ENCODE peak calls at places on chromosome 1, in ten cellular contexts. M is WTC11, N is EL, P is dorsolateral prefrontal cortex, H is neural crest cell, B is body of pancreas, Z is AML-193, U is iris pigment epithelial cell, O is erythroblast, Q is epithelial cell of esophagus. R is an unnamed sample.

GRCh38 chr1:186202174-186202843 is 172.7 kb downstream of the TPR start:
- DNase-seq in Z (no peak), H (no peak), M (no peak), U (no peak), N (no peak), Q (no peak), B (no peak), P (no peak), O (no peak), R (no peak)

GRCh38 chr1:113278371-113278770 is 111.9 kb upstream of the MAGI3 start:
- DNase-seq in B (no peak), O (no peak), N (no peak), Z (no peak), M (no peak), Q (no peak), U (no peak), H (no peak), P (no peak), R (no peak)

GRCh38 chr1:226403522-226404034 is 4.3 kb downstream of the PARP1 start:
- DNase-seq in H (peak; percentile 29), P (no peak), B (no peak), N (peak; percentile 38), Z (no peak), O (no peak), Q (peak; percentile 17), M (peak; percentile 32), U (peak; percentile 34), R (no peak)

GRCh38 chr1:55702064-55702463 is 486.9 kb upstream of the USP24 start:
- DNase-seq in Z (peak; percentile 4), B (no peak), Q (peak; percentile 56), H (no peak), P (no peak), N (no peak), O (peak; percentile 3), U (peak; percentile 59), M (no peak), R (no peak)

GRCh38 chr1:235270625-235271024 is 57.4 kb downstream of the ARID4B start:
- DNase-seq in N (peak; percentile 37), O (peak; percentile 20), Q (peak; percentile 56), Z (no peak), B (no peak), M (no peak), H (no peak), P (no peak), U (peak; percentile 56), R (no peak)

GRCh38 chr1:156922986-156923564 is 2.6 kb downstream of the LRRC71 start:
- DNase-seq in M (no peak), U (no peak), N (no peak), O (no peak), Q (no peak), Z (no peak), P (no peak), B (no peak), H (no peak), R (peak; percentile 53)

GRCh38 chr1:215132156-215132555 is 49.6 kb downstream of the KCNK2 start:
- DNase-seq in B (no peak), Q (no peak), O (no peak), N (peak; percentile 13), H (no peak), U (peak; percentile 20), Z (no peak), M (no peak), P (no peak), R (no peak)

GRCh38 chr1:245999697-246000637 is 507.1 kb downstream of the SMYD3 start:
- DNase-seq in Z (no peak), Q (no peak), N (no peak), P (no peak), U (no peak), O (no peak), B (no peak), H (no peak), M (no peak), R (no peak)

GRCh38 chr1:243286409-243287127 is 30.7 kb downstream of the SDCCAG8 start:
- DNase-seq in N (peak; percentile 23), P (no peak), Q (no peak), Z (peak; percentile 16), U (peak; percentile 72), H (no peak), M (no peak), O (no peak), B (no peak), R (no peak)

GRCh38 chr1:25431495-25432363 is 1.0 kb downstream of the MACO1 start:
- DNase-seq in Q (no peak), B (peak; percentile 42), O (no peak), Z (no peak), P (peak; percentile 44), M (no peak), N (peak; percentile 18), H (no peak), U (peak; percentile 11), R (no peak)

GRCh38 chr1:37177230-37177864 is 143.0 kb upstream of the GRIK3 start:
- DNase-seq in U (peak; percentile 35), M (peak; percentile 69), O (peak; percentile 27), Z (peak; percentile 53), P (peak; percentile 56), H (peak; percentile 40), N (peak; percentile 9), Q (peak; percentile 31), B (peak; percentile 18), R (peak; percentile 44)

GRCh38 chr1:239107676-239108075 is 278.7 kb upstream of the CHRM3 start:
- DNase-seq in H (no peak), P (no peak), O (no peak), U (no peak), Q (no peak), N (no peak), B (no peak), Z (no peak), M (no peak), R (no peak)

GRCh38 chr1:54488831-54489626 is 59.0 kb upstream of the ACOT11 start:
- DNase-seq in H (peak; percentile 88), B (peak; percentile 80), Z (peak; percentile 44), U (peak; percentile 56), P (peak; percentile 85), M (peak; percentile 91), Q (peak; percentile 63), O (peak; percentile 77), N (peak; percentile 70), R (peak; percentile 83)

GRCh38 chr1:45769261-45769932 is 18.9 kb upstream of the IPP start:
- DNase-seq in P (no peak), N (no peak), U (peak; percentile 86), M (no peak), H (no peak), O (peak; percentile 30), Q (peak; percentile 47), Z (no peak), B (no peak), R (no peak)

GRCh38 chr1:224262373-224263054 is 67.5 kb downstream of the NVL start:
- DNase-seq in M (no peak), P (no peak), U (peak; percentile 14), Z (no peak), Q (no peak), N (no peak), B (no peak), O (no peak), H (no peak), R (no peak)

GRCh38 chr1:230125633-230126528 is 58.8 kb downstream of the GALNT2 start:
- DNase-seq in O (no peak), U (no peak), B (no peak), N (peak; percentile 59), M (no peak), P (no peak), Q (peak; percentile 44), Z (no peak), H (no peak), R (no peak)

R was measured in posterior cingulate gyrus.